ENCODE peak calls at places on chromosomes 2 and 18, in five cellular contexts. B is fibroblast of the aortic adventitia, W is lower lobe of right lung, Y is WERI-Rb-1, D is brain microvascular endothelial cell. M is an unnamed sample.

GRCh38 chr2:215692387-215693079 is 256.7 kb upstream of the FN1 start:
- DNase-seq in B (peak; percentile 48), W (no peak), Y (no peak), D (peak; percentile 47), M (no peak)

GRCh38 chr2:79040967-79041582 is 15.6 kb downstream of the REG3G start:
- DNase-seq in B (no peak), W (no peak), Y (peak; percentile 17), D (no peak), M (peak; percentile 19)

GRCh38 chr2:127888772-127889171 is 3.0 kb upstream of the AMMECR1L start:
- DNase-seq in B (no peak), W (no peak), Y (no peak), D (no peak), M (no peak)

GRCh38 chr2:169158874-169159273 is 89.5 kb downstream of the DHRS9 start:
- DNase-seq in B (no peak), W (no peak), Y (no peak), D (no peak), M (no peak)

GRCh38 chr2:164873096-164873670 is 31.6 kb upstream of the COBLL1 start:
- DNase-seq in B (no peak), W (no peak), Y (no peak), D (no peak), M (no peak)

GRCh38 chr2:229887441-229887840 is 34.4 kb downstream of the TRIP12 start:
- DNase-seq in B (no peak), W (no peak), Y (no peak), D (no peak), M (no peak)

GRCh38 chr2:38750011-38750792 is 959 bp downstream of the SRSF7 start:
- DNase-seq in B (peak; percentile 24), W (peak; percentile 73), Y (peak; percentile 29), D (no peak), M (peak; percentile 68)

GRCh38 chr2:221958224-221958623 is 340.6 kb downstream of the PAX3 start:
- DNase-seq in B (peak; percentile 4), W (no peak), Y (peak; percentile 30), D (no peak), M (peak; percentile 26)

GRCh38 chr2:144137705-144138428 is 382.1 kb downstream of the ZEB2 start:
- DNase-seq in B (no peak), W (no peak), Y (no peak), D (peak; percentile 79), M (no peak)

GRCh38 chr18:31097666-31098065 is 4.6 kb downstream of the DSC2 start:
- DNase-seq in B (no peak), W (no peak), Y (no peak), D (no peak), M (no peak)

GRCh38 chr2:223865907-223866508 is 28.6 kb upstream of the AP1S3 start:
- DNase-seq in B (no peak), W (no peak), Y (no peak), D (no peak), M (no peak)

GRCh38 chr2:142052220-142052863 is 78.5 kb downstream of the LRP1B start:
- DNase-seq in B (no peak), W (no peak), Y (no peak), D (no peak), M (peak; percentile 0)

GRCh38 chr18:79510046-79510685 is 114.4 kb downstream of the NFATC1 start:
- DNase-seq in B (no peak), W (peak; percentile 18), Y (no peak), D (no peak), M (peak; percentile 30)

GRCh38 chr2:68387408-68388350 is 22.6 kb downstream of the PLEK start:
- DNase-seq in B (no peak), W (no peak), Y (no peak), D (no peak), M (no peak)

GRCh38 chr2:232075080-232075479 is 113.6 kb downstream of the DIS3L2 start:
- DNase-seq in B (peak; percentile 32), W (no peak), Y (no peak), D (no peak), M (no peak)

GRCh38 chr2:11745613-11746375 is 638 bp upstream of the LPIN1 start:
- DNase-seq in B (no peak), W (no peak), Y (no peak), D (no peak), M (no peak)

GRCh38 chr2:11743531-11743815 is 3.0 kb upstream of the LPIN1 start:
- DNase-seq in B (no peak), W (no peak), Y (no peak), D (no peak), M (no peak)

GRCh38 chr2:11746376-11746806 is at the start of gene LPIN1:
- DNase-seq in B (peak; percentile 79), W (peak; percentile 92), Y (peak; percentile 94), D (peak; percentile 81), M (peak; percentile 99)

GRCh38 chr2:11743846-11744553 is 2.4 kb upstream of the LPIN1 start:
- DNase-seq in B (peak; percentile 100), W (peak; percentile 95), Y (peak; percentile 98), D (peak; percentile 100), M (peak; percentile 91)

DNA sequence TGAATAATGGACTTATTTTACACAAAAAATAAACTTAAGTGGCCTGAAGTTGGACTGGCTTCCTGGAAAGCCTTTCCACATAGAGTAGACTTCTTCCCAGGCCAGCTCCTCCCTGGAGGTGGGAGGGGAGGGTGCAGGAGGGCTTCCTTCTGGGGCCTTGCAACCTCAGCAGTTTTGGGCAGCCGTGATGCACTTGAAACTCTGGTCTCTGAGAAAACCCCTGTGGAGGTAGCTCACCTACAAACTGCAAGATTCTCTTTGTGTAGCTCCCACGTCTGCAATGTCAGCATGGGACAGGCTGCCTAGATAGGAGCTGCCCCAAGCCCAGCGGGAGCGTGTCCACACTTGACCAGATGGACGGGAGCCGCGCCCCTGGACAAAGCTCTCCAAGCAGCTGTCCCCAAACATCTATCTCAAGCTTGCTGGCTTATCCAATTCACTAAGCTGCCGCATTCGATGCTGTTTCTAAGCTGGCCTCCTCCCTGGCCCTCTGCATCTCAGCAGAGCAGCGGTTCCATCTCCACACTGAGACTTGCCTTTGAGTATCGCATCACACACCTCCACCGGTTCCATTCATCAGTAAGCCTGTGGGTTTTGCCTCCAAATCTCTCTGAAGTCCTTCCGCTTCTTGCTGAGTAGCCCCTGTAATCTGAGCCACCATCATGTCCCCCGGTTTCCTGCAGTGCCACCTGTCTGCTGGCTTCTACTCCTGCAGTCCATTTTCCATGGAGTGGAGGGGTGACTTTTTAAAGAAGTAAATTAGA is 1.6 kb upstream of the LPIN1 start:
- DNase-seq in B (peak; percentile 60), W (no peak), Y (peak; percentile 93), D (peak; percentile 19), M (peak; percentile 78)
- H3K4me3 ChIP-seq in B (peak overlapping the region; percentile 49), W (peak overlapping the region; percentile 28), Y (peak overlapping the region; percentile 35), D (no peak overlapping the region), M (no peak overlapping the region)

DNA sequence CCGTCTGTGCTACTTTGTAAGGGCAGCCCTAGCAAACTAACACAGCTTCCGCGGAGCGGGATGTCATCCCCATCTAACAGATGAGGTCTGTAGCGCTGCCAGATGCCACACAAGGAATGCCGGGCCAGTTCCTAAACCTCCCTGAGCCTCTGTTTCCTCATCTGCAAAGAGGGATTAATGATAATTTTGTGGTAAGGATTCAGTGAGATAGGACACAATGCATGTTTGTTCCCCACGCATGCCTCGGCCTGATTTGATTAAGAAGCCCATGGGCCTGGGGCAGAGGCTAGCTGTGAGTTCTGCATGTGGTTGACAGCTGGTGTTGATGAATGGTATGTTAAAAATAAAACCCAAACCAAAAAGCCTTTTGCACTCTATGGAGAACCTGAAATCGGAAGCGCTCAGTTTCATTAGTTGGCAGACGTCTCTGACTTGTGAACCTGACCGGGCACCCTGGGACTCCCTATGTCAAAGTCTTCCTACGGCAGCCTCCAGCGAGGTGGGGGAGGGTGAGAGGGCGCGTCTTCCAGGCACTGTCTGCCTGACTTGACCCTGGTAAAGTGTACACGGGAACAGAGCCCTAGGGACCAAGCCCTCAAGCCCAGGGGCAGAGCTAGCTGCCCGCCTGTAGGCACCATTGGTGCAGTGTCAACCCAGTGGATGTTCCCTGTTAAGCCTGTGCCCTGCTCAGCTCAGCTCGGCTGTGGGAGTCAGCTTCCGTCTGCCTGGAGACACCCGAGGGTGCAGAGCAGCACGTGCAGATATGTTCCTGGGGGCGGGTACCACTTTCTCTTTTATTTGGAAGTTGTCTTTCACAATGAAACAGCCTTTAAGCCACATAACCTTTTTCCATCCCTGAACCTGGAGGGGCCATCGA is 14.8 kb upstream of the INHBB start:
- DNase-seq in B (no peak), W (no peak), Y (peak; percentile 52), D (no peak), M (no peak)
- H3K4me3 ChIP-seq in B (no peak overlapping the region), W (no peak overlapping the region), Y (peak overlapping the region; percentile 23), D (no peak overlapping the region), M (no peak overlapping the region)

DNA sequence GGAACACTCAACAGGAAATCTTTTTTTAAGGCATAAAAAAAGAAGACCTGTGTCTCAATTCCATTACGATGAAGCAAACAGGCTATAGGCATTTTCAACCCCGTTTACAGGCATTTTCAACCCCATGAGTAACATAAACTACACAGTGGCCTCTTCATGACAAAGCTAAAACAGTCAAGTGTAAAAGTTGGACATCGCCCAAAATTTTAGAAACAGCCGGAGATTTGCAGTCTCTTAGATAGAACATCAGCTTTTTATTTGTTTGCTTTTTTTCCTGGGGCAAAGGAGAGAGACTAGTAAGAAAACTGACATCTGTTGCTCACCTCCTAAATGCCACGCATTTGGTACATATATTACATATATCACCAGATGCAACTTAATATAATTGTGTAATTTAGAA is 173.6 kb downstream of the CMPK2 start:
- DNase-seq in B (no peak), W (no peak), Y (no peak), D (no peak), M (no peak)
- H3K4me3 ChIP-seq in B (no peak overlapping the region), W (no peak overlapping the region), Y (no peak overlapping the region), D (no peak overlapping the region), M (no peak overlapping the region)

DNA sequence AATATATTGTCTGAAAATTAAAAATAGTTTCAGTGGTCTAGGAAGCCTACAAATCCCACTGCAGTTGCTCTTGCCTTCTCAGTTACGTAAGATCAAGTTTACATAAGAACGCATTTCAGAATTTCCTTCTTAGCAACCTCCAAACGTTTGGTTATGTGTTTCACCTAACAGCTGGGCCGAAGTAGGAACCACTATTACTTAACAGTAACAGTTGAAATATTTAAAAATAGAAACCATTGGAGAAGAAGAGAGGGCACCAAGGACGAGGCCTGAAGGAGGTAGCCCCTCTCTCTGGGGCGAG is 177.8 kb downstream of the HDAC4 start:
- DNase-seq in B (peak; percentile 49), W (no peak), Y (no peak), D (no peak), M (no peak)
- H3K4me3 ChIP-seq in B (no peak overlapping the region), W (peak overlapping the region; percentile 35), Y (no peak overlapping the region), D (no peak overlapping the region), M (no peak overlapping the region)